ENCODE peak calls at places on chromosomes 3 and 15, in ten cellular contexts. I, M, B, K, P, G, X, T, R and L are unnamed samples.

GRCh38 chr15:59657635-59658125 is 365 bp upstream of the GTF2A2 start:
- DNase-seq in I (no peak), M (no peak), B (no peak), K (no peak), P (no peak), G (no peak), X (no peak), T (no peak), R (no peak), L (no peak)

GRCh38 chr15:57477736-57478522 is 101.6 kb downstream of the CGNL1 start:
- DNase-seq in I (no peak), M (no peak), B (no peak), K (no peak), P (no peak), G (no peak), X (no peak), T (no peak), R (no peak), L (no peak)

GRCh38 chr3:131193671-131194291 is 167.1 kb downstream of the NEK11 start:
- DNase-seq in I (peak; percentile 10), M (peak; percentile 7), B (no peak), K (no peak), P (peak; percentile 22), G (no peak), X (no peak), T (no peak), R (no peak), L (no peak)

GRCh38 chr3:12154151-12154550 is 4.6 kb downstream of the TIMP4 start:
- DNase-seq in I (no peak), M (no peak), B (no peak), K (no peak), P (peak; percentile 18), G (no peak), X (no peak), T (no peak), R (peak; percentile 47), L (no peak)

GRCh38 chr3:114205541-114205940 is 26.7 kb upstream of the DRD3 start:
- DNase-seq in I (no peak), M (no peak), B (no peak), K (no peak), P (no peak), G (no peak), X (no peak), T (no peak), R (no peak), L (no peak)

GRCh38 chr15:98548172-98548971 is 100.0 kb upstream of the IGF1R start:
- DNase-seq in I (peak; percentile 30), M (peak; percentile 46), B (no peak), K (peak; percentile 64), P (peak; percentile 86), G (peak; percentile 86), X (no peak), T (peak; percentile 67), R (peak; percentile 70), L (peak; percentile 30)

GRCh38 chr15:37824717-37825382 is 109.6 kb upstream of the TMCO5A start:
- DNase-seq in I (no peak), M (peak; percentile 95), B (no peak), K (no peak), P (peak; percentile 73), G (peak; percentile 82), X (no peak), T (peak; percentile 93), R (peak; percentile 97), L (peak; percentile 25)

GRCh38 chr15:70054884-70055387 is 42.8 kb downstream of the TLE3 start:
- DNase-seq in I (no peak), M (no peak), B (peak; percentile 5), K (no peak), P (no peak), G (no peak), X (no peak), T (no peak), R (no peak), L (no peak)

GRCh38 chr15:88403461-88403860 is 63.7 kb downstream of the MRPL46 start:
- DNase-seq in I (no peak), M (no peak), B (no peak), K (no peak), P (no peak), G (no peak), X (no peak), T (no peak), R (no peak), L (no peak)

GRCh38 chr15:47475336-47475735 is 242.0 kb upstream of the SEMA6D start:
- DNase-seq in I (no peak), M (no peak), B (no peak), K (no peak), P (no peak), G (no peak), X (no peak), T (no peak), R (no peak), L (no peak)

GRCh38 chr15:41891946-41892345 is 1.9 kb downstream of the SPTBN5 start:
- DNase-seq in I (peak; percentile 80), M (no peak), B (no peak), K (no peak), P (no peak), G (no peak), X (no peak), T (no peak), R (no peak), L (no peak)

GRCh38 chr3:14547693-14548092 is 7.6 kb upstream of the GRIP2 start:
- DNase-seq in I (no peak), M (no peak), B (no peak), K (no peak), P (no peak), G (no peak), X (no peak), T (no peak), R (no peak), L (no peak)

GRCh38 chr3:182911782-182912111 is 68.6 kb downstream of the DCUN1D1 start:
- DNase-seq in I (no peak), M (no peak), B (no peak), K (no peak), P (no peak), G (no peak), X (no peak), T (no peak), R (no peak), L (no peak)

GRCh38 chr15:60006203-60006782 is 2.2 kb downstream of the FOXB1 start:
- DNase-seq in I (peak; percentile 62), M (peak; percentile 52), B (no peak), K (peak; percentile 66), P (peak; percentile 41), G (no peak), X (peak; percentile 28), T (no peak), R (no peak), L (no peak)

GRCh38 chr15:65532738-65533051 is 2.4 kb downstream of the HACD3 start:
- DNase-seq in I (no peak), M (peak; percentile 80), B (no peak), K (no peak), P (peak; percentile 65), G (no peak), X (no peak), T (no peak), R (peak; percentile 62), L (no peak)

GRCh38 chr15:77866596-77867125 is 210.8 kb downstream of the TBC1D2B start:
- DNase-seq in I (no peak), M (no peak), B (no peak), K (no peak), P (no peak), G (no peak), X (no peak), T (no peak), R (no peak), L (no peak)